ENCODE peak calls at places on chromosomes 4 and X, in nine cellular contexts. S, R, G, Y, I, N, B, X and V are unnamed samples.

GRCh38 chrX:149495573-149496071 is 9.5 kb downstream of the IDS start:
- DNase-seq in X (no peak), I (no peak), Y (no peak), G (no peak), N (no peak), R (no peak), S (no peak), B (no peak), V (peak)

GRCh38 chrX:17456526-17456925 is 81.5 kb downstream of the NHS start:
- DNase-seq in R (no peak), S (no peak), G (no peak), B (no peak), Y (no peak), I (no peak), N (no peak), X (no peak), V (no peak)

GRCh38 chr4:66574145-66574978 is 904.1 kb upstream of the EPHA5 start:
- DNase-seq in S (no peak), X (no peak), I (no peak), R (no peak), B (no peak), N (no peak), G (no peak), Y (no peak), V (no peak)

GRCh38 chr4:139635966-139636365 is 29.7 kb upstream of the MGST2 start:
- DNase-seq in I (no peak), X (no peak), B (no peak), N (no peak), G (no peak), S (no peak), R (no peak), Y (no peak), V (no peak)

GRCh38 chr4:146335763-146336412 is 121.5 kb downstream of the REELD1 start:
- DNase-seq in I (no peak), R (no peak), X (no peak), G (no peak), S (no peak), Y (no peak), N (no peak), B (no peak), V (no peak)

GRCh38 chr4:113686950-113687718 is 74.4 kb downstream of the CAMK2D start:
- DNase-seq in B (no peak), Y (no peak), G (no peak), N (no peak), X (no peak), I (no peak), S (no peak), R (no peak), V (no peak)

GRCh38 chr4:22877653-22878052 is 184.9 kb downstream of the GBA3 start:
- DNase-seq in B (no peak), S (no peak), R (no peak), I (no peak), G (no peak), Y (no peak), X (no peak), N (no peak), V (no peak)

GRCh38 chr4:149345424-149345823 is 470.2 kb downstream of the IQCM start:
- DNase-seq in G (no peak), N (no peak), R (no peak), S (no peak), I (no peak), X (no peak), Y (no peak), B (no peak), V (no peak)

GRCh38 chr4:95835672-95836071 is 4.2 kb upstream of the PDHA2 start:
- DNase-seq in N (no peak), I (no peak), R (no peak), B (no peak), S (no peak), X (no peak), G (no peak), Y (no peak), V (no peak)

GRCh38 chr4:74675673-74676279 is 118.5 kb downstream of the BTC start:
- DNase-seq in N (no peak), X (peak), B (no peak), I (no peak), G (no peak), Y (no peak), S (no peak), R (no peak), V (no peak)

GRCh38 chr4:122360754-122361153 is 18.1 kb upstream of the ADAD1 start:
- DNase-seq in G (no peak), B (no peak), R (no peak), N (no peak), I (no peak), X (no peak), Y (no peak), S (no peak), V (no peak)

GRCh38 chr4:125043453-125043852 is 271.3 kb upstream of the FAT4 start:
- DNase-seq in G (no peak), N (no peak), S (no peak), I (no peak), R (no peak), X (no peak), Y (no peak), B (no peak), V (no peak)

GRCh38 chr4:47483722-47484121 is 1.4 kb upstream of the ATP10D start:
- DNase-seq in N (no peak), S (no peak), I (no peak), G (no peak), Y (no peak), X (no peak), B (no peak), R (no peak), V (no peak)

GRCh38 chr4:138241281-138242075 is 671 bp downstream of the SLC7A11 start:
- DNase-seq in S (no peak), N (no peak), Y (no peak), I (no peak), B (no peak), X (no peak), R (no peak), G (no peak), V (no peak)

GRCh38 chr4:64250061-64250460 is 159.2 kb downstream of the TECRL start:
- DNase-seq in B (no peak), G (no peak), Y (no peak), N (no peak), I (no peak), R (no peak), S (no peak), X (no peak), V (no peak)

GRCh38 chr4:35125995-35126712 is 1118.2 kb downstream of the ARAP2 start:
- DNase-seq in Y (no peak), I (no peak), X (no peak), B (no peak), S (no peak), G (no peak), N (no peak), R (no peak), V (no peak)

GRCh38 chr4:6258026-6258360 is 11.7 kb upstream of the WFS1 start:
- DNase-seq in S (no peak), X (no peak), G (no peak), I (no peak), B (no peak), R (no peak), Y (no peak), N (no peak), V (no peak)

GRCh38 chrX:91435465-91435864 is 826 bp downstream of the PABPC5 start:
- DNase-seq in I (no peak), Y (no peak), R (peak), S (no peak), N (no peak), X (peak), G (no peak), B (no peak), V (no peak)

DNA sequence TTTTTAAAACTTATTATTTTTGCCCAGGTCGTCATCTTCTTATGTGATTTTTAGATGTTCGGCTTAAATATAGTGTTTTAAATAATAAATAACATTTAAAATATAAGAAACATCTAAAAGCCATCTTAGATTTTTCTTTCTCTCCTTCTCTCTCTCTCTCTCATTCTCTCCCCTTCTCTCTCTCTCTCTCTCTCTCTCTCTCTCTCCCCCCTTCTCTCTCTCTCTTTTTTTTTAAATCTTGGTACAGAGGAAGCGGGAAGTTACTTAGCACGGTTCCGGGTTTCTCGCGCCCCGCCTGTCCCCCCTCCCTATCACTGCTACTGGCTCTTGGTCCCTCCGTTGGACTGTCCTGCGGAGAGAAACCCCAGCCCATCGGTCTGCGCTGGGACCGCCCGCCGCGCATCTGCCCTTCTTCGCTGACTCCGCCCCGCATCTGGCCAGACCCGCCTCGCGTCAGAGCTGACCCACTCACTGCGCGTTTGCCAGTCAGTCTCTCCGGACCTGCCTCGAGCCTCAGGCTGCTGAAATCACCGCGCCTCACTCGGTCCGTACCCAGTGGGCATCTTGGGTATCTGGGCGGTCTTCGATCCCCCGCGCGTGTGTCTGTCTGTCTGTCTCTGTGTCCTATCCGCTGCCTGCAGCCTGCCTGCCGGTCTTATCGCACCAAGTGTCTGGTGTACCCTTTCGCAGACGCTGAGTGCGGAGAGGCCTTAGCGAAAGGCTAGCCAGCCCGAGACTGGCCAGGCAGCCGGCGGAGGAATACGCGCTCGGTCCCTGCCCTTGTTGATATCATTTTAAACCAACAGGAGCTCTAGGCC is at the start of gene PABPC5:
- DNase-seq in N (peak), B (peak), G (no peak), Y (peak), X (peak), R (peak), I (peak), S (peak), V (no peak)
- TF ChIP-seq POLR2A in N (peak), B (no peak), G (peak), Y (peak), X (peak), R (peak), I (no peak), S (no peak), V (no peak)

DNA sequence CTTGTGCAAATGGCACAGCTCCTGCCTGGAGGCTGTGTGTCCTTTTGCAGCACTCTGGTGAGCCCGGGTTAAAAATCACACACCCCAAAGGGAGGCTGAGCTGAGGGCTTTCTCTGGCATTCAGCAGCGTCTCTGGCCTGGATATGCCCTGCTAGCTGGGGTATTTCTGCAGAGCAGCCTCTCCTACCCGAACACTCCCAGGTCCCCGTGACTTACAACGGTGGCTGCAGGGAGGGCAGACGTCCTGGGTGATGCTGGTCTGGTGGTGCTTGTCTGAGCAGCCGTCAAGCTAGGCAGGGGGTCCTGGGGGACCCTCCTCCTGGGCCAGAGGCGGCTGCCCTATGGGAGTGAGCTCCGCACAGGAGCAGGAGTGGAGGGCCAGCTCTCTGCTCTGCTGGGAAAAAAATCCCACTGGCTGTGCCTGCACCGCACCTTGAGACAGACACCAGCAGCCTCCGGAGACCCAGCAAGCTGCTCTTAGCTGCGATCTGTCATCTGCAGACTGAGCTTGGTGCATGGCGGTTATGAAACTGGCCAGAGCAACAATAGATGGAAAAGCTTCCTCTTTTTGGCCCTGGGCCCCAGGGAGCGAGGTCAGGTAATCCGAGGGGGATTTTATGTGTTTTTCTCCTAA is 41.3 kb upstream of the ASMTL start:
- DNase-seq in G (no peak), I (no peak), B (no peak), X (no peak), N (no peak), Y (peak), R (no peak), S (peak), V (no peak)
- TF ChIP-seq POLR2A in G (no peak), I (no peak), B (no peak), X (no peak), N (no peak), Y (no peak), R (no peak), S (no peak), V (no peak)

GRCh38 chrX:152960115-152960514 is 33.8 kb downstream of the PNMA5 start:
- DNase-seq in I (no peak), R (no peak), X (no peak), B (no peak), G (no peak), S (no peak), N (peak), Y (no peak), V (no peak)

GRCh38 chrX:152959626-152960025 is 34.3 kb downstream of the PNMA5 start:
- DNase-seq in B (no peak), G (no peak), S (no peak), R (no peak), I (no peak), N (peak), X (no peak), Y (no peak), V (no peak)

GRCh38 chrX:152958047-152958446 is 35.9 kb downstream of the PNMA5 start:
- DNase-seq in X (no peak), G (no peak), S (no peak), R (no peak), Y (no peak), B (no peak), N (no peak), I (no peak), V (no peak)

DNA sequence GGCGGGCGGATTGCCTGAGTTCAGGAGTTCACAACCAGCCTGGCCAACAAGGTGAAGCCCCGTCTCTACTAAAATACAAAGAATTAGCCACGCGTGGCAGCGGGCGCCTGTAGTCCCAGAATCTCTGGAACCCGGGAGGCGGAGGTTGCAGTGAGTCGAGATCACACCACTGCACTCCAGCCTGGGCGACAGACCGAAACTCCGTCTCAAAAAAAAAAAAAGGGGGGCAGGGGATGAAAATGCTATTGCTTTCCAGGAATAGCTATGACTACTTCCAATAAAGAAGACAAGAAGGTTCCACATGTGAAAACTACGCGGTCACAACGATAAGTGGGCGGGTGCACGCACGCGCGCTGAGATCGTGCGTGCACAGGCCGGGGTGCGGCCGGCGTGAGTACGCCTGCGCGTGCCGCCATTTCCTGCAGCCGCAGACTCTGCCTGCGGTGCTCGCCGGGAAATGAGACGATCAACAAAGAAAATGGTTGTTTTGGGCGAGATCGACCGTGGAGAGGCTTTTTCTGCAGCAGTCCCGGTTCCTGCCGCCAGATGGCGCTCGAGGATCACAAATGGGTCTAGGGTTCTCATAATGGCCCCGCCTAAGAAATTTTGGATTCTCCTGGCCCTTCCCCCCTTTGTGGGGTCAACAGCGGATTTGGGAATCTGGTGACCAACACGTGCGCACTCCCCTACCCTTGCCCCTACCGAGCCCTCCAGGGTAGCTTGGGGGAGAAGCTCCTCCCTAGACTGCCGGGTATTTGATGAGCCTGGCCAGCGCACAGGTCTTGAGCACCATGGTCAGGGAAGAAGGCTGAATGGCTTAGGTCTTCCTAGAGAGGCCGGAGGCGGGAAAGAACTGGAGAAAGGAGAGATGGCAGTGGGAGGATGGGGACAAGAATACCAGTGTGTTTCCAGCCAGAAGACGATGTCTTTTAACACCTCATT is 35.1 kb downstream of the PNMA5 start:
- DNase-seq in S (peak), G (peak), R (peak), B (peak), N (peak), Y (peak), X (peak), I (peak), V (peak)
- TF ChIP-seq POLR2A in S (no peak), G (no peak), R (no peak), B (no peak), N (no peak), Y (no peak), X (peak), I (no peak), V (peak)

DNA sequence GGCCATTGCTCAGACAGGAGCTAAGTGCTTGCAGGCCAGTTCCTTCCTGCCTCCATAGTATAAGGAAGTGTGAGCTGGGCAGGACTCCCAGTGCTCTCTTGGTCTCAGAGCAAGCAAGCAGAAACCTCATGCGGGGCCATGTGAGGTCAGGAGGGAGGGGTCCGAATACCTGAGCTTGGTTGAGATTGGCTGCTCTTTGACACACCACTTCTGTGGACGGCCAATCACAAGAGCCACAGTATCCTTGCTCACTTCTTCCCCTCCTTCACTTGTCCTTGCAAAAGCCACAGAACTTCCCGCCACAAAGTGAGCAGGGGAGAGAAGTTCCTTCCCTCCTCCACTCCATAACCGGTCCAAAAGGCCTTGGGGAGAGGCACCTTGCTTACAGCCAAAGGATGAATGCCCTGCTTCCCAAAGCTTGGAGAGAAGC is 56.7 kb downstream of the PRPS1 start:
- DNase-seq in Y (peak), S (no peak), X (peak), B (peak), N (peak), R (peak), G (peak), I (peak), V (no peak)
- TF ChIP-seq POLR2A in Y (no peak), S (no peak), X (no peak), B (no peak), N (no peak), R (no peak), G (peak), I (no peak), V (no peak)

GRCh38 chrX:55924574-55924973 is 207.0 kb downstream of the RRAGB start:
- DNase-seq in Y (no peak), I (no peak), G (no peak), R (no peak), N (no peak), X (no peak), S (peak), B (no peak), V (no peak)

DNA sequence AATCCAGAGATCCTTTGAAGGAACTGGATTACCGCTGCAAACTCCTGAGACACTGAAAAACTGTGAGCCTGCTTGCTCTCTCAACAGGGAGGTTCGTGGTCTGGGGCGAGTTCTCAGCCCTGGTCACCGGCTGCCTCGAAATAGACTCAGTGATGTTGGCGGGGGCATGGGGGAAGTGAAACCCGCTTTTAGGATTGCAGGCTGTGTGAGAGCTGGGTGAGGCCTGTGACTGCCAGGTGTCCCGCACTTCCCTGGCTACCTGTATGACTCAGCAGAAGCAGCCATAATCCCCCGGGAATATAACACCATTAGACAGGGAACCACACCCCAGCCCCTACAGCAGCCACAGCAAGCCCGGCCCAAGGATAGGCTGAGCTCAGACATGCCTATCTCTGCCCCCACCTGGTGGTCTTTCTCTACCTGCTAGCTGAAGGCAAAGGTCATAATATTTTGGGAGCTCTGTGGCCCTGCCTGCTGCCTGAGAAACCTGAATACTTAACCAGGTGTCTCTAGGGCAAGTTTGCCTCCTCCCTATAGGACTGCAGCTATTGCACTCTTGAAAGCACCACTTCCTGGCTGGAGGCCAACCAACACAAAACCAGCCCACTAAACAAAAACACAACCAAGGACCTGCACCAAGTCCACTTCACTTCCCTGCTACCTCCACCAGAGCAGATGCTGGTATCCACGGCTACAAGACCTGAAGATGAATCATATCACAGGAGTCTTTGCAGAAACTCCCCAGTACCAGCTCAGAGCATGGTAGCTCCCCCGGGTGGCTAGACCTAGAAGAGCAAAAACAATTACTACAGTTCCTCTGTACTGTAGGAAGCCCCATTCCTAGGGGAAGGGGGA is 202.0 kb downstream of the RRAGB start:
- DNase-seq in G (no peak), I (no peak), N (no peak), S (no peak), X (no peak), R (no peak), Y (peak), B (no peak), V (no peak)
- TF ChIP-seq POLR2A in G (no peak), I (no peak), N (no peak), S (no peak), X (no peak), R (no peak), Y (no peak), B (no peak), V (no peak)

GRCh38 chr4:23903859-23904438 is 14.1 kb upstream of the PPARGC1A start:
- DNase-seq in N (no peak), S (no peak), I (peak), X (no peak), B (peak), G (no peak), Y (no peak), R (no peak), V (no peak)
- TF ChIP-seq POLR2A in N (no peak), S (no peak), I (no peak), X (no peak), B (no peak), G (no peak), Y (no peak), R (no peak), V (no peak)

GRCh38 chr4:16225139-16225538 is 1.1 kb downstream of the TAPT1 start:
- DNase-seq in N (no peak), Y (no peak), X (no peak), G (no peak), B (no peak), I (no peak), R (no peak), S (no peak), V (no peak)
- TF ChIP-seq POLR2A in N (no peak), Y (no peak), X (no peak), G (no peak), B (no peak), I (no peak), R (no peak), S (no peak), V (no peak)